ENCODE peak calls at places on chromosomes 3 and 15, in five cellular contexts. F is stimulated activated CD4-positive, alpha-beta T cell treated with anti-CD3 and anti-CD28 coated beads, Interleukin-2, amount 100 ng/mL, for 48 hours; K is ELR; R is HS-27A; P is tibial artery. Y is an unnamed sample.

GRCh38 chr3:38793721-38794120 is 22.3 kb downstream of the SCN10A start:
- DNase-seq in F (no peak), K (no peak), R (no peak), P (no peak), Y (no peak)

GRCh38 chr15:92095691-92096090 is 242.2 kb downstream of the SLCO3A1 start:
- DNase-seq in F (no peak), K (no peak), R (no peak), P (no peak), Y (no peak)

GRCh38 chr15:89101302-89102191 is 13.3 kb downstream of the ABHD2 start:
- DNase-seq in F (no peak), K (peak; percentile 97), R (peak; percentile 96), P (peak; percentile 89), Y (peak; percentile 87)

GRCh38 chr3:100032262-100032661 is 82.0 kb downstream of the FILIP1L start:
- DNase-seq in F (no peak), K (peak; percentile 74), R (peak; percentile 53), P (no peak), Y (peak; percentile 39)

GRCh38 chr3:46542344-46542743 is 23.8 kb downstream of the LRRC2 start:
- DNase-seq in F (no peak), K (peak; percentile 37), R (no peak), P (no peak), Y (no peak)

GRCh38 chr3:110413807-110414748 is 657.5 kb upstream of the NECTIN3 start:
- DNase-seq in F (no peak), K (peak; percentile 92), R (peak; percentile 83), P (no peak), Y (peak; percentile 74)

GRCh38 chr15:47473857-47474256 is 243.4 kb upstream of the SEMA6D start:
- DNase-seq in F (no peak), K (no peak), R (no peak), P (peak; percentile 69), Y (no peak)

GRCh38 chr3:51500632-51501131 is 867 bp upstream of the DCAF1 start:
- DNase-seq in F (peak; percentile 11), K (no peak), R (no peak), P (no peak), Y (no peak)

GRCh38 chr3:169044341-169045113 is 619.0 kb downstream of the MECOM start:
- DNase-seq in F (no peak), K (peak; percentile 94), R (peak; percentile 30), P (no peak), Y (peak; percentile 74)

GRCh38 chr3:180252683-180253082 is 215.9 kb upstream of the PEX5L start:
- DNase-seq in F (no peak), K (no peak), R (no peak), P (no peak), Y (no peak)

GRCh38 chr3:46110701-46111493 is 83.6 kb upstream of the XCR1 start:
- DNase-seq in F (no peak), K (peak; percentile 93), R (peak; percentile 93), P (peak; percentile 44), Y (peak; percentile 76)

GRCh38 chr15:63350178-63350621 is 31.4 kb downstream of the CA12 start:
- DNase-seq in F (no peak), K (no peak), R (no peak), P (peak; percentile 67), Y (no peak)

GRCh38 chr3:144033863-144034262 is 62.2 kb downstream of the DIPK2A start:
- DNase-seq in F (no peak), K (no peak), R (no peak), P (no peak), Y (no peak)

GRCh38 chr3:31522152-31522551 is 10.6 kb upstream of the STT3B start:
- DNase-seq in F (no peak), K (peak; percentile 8), R (no peak), P (no peak), Y (no peak)